ENCODE peak calls at places on chromosome 2, in eight cellular contexts. D, I, S, B, K, R, X and H are unnamed samples.

GRCh38 chr2:121868652-121869051 is 113.2 kb downstream of the TSN start:
- DNase-seq in D (no peak), I (no peak), S (no peak), B (no peak), K (no peak), R (no peak), X (no peak), H (no peak)

GRCh38 chr2:194395818-194396217 is 1261.2 kb upstream of the SLC39A10 start:
- DNase-seq in D (no peak), I (no peak), S (no peak), B (no peak), K (no peak), R (no peak), X (no peak), H (no peak)

GRCh38 chr2:44932564-44933392 is 8.7 kb upstream of the SIX3 start:
- DNase-seq in D (no peak), I (no peak), S (no peak), B (no peak), K (no peak), R (no peak), X (no peak), H (no peak)

GRCh38 chr2:11014026-11014425 is 102.3 kb downstream of the KCNF1 start:
- DNase-seq in D (no peak), I (no peak), S (no peak), B (no peak), K (no peak), R (no peak), X (no peak), H (no peak)

GRCh38 chr2:240594511-240595380 is 8.2 kb downstream of the CAPN10 start:
- DNase-seq in D (no peak), I (no peak), S (no peak), B (no peak), K (no peak), R (no peak), X (peak), H (no peak)

GRCh38 chr2:110980613-110981062 is 140.1 kb upstream of the BCL2L11 start:
- DNase-seq in D (no peak), I (no peak), S (no peak), B (no peak), K (no peak), R (no peak), X (no peak), H (no peak)

GRCh38 chr2:168685619-168686453 is 116.6 kb upstream of the NOSTRIN start:
- DNase-seq in D (no peak), I (no peak), S (no peak), B (no peak), K (no peak), R (no peak), X (no peak), H (no peak)

GRCh38 chr2:165524720-165525119 is 55.2 kb downstream of the CSRNP3 start:
- DNase-seq in D (no peak), I (no peak), S (no peak), B (no peak), K (no peak), R (no peak), X (no peak), H (no peak)

GRCh38 chr2:226618875-226619605 is 180.6 kb downstream of the IRS1 start:
- DNase-seq in D (peak), I (no peak), S (no peak), B (no peak), K (no peak), R (no peak), X (no peak), H (peak)

GRCh38 chr2:16818203-16818556 is 152.5 kb upstream of the CYRIA start:
- DNase-seq in D (no peak), I (no peak), S (no peak), B (no peak), K (no peak), R (no peak), X (no peak), H (no peak)

GRCh38 chr2:39608690-39609457 is 56.8 kb upstream of the TMEM178A start:
- DNase-seq in D (no peak), I (no peak), S (no peak), B (no peak), K (no peak), R (no peak), X (no peak), H (no peak)

GRCh38 chr2:66889632-66889882 is 454.6 kb downstream of the MEIS1 start:
- DNase-seq in D (no peak), I (no peak), S (no peak), B (no peak), K (no peak), R (no peak), X (no peak), H (no peak)

GRCh38 chr2:236717120-236717519 is 147.5 kb downstream of the ACKR3 start:
- DNase-seq in D (no peak), I (no peak), S (no peak), B (no peak), K (no peak), R (no peak), X (no peak), H (no peak)

GRCh38 chr2:216536725-216537124 is 38.1 kb downstream of the RPL37A start:
- DNase-seq in D (peak), I (no peak), S (no peak), B (no peak), K (no peak), R (no peak), X (no peak), H (no peak)

GRCh38 chr2:202069189-202070050 is 3.6 kb upstream of the KIAA2012 start:
- DNase-seq in D (no peak), I (no peak), S (no peak), B (no peak), K (no peak), R (no peak), X (no peak), H (no peak)

GRCh38 chr2:155298001-155298400 is 599.5 kb downstream of the KCNJ3 start:
- DNase-seq in D (no peak), I (no peak), S (no peak), B (no peak), K (no peak), R (no peak), X (no peak), H (no peak)

GRCh38 chr2:2492800-2493199 is 161.7 kb upstream of the MYT1L start:
- DNase-seq in D (no peak), I (no peak), S (no peak), B (no peak), K (no peak), R (no peak), X (no peak), H (no peak)

GRCh38 chr2:175076272-175076671 is 71.1 kb upstream of the CHN1 start:
- DNase-seq in D (no peak), I (no peak), S (no peak), B (no peak), K (no peak), R (no peak), X (no peak), H (no peak)

GRCh38 chr2:110677530-110678456 is at the start of gene BUB1:
- DNase-seq in D (peak), I (peak), S (peak), B (peak), K (peak), R (peak), X (peak), H (peak)

GRCh38 chr2:62627667-62628066 is 77.8 kb upstream of the EHBP1 start:
- DNase-seq in D (no peak), I (no peak), S (no peak), B (no peak), K (no peak), R (no peak), X (no peak), H (no peak)

GRCh38 chr2:11681722-11682589 is 12.0 kb upstream of the NTSR2 start:
- DNase-seq in D (no peak), I (no peak), S (no peak), B (peak), K (peak), R (peak), X (no peak), H (no peak)

GRCh38 chr2:73701968-73702665 is 35.0 kb downstream of the TPRKB start:
- DNase-seq in D (no peak), I (no peak), S (no peak), B (no peak), K (no peak), R (no peak), X (no peak), H (no peak)

GRCh38 chr2:70981866-70982810 is 3.7 kb downstream of the ANKRD53 start:
- DNase-seq in D (no peak), I (no peak), S (no peak), B (no peak), K (no peak), R (no peak), X (peak), H (no peak)